ENCODE peak calls at places on chromosome 14, in seven cellular contexts. Q, Z, D, E, N, G and W are unnamed samples.

GRCh38 chr14:77040995-77041744 is 12.7 kb upstream of the IRF2BPL start:
- DNase-seq in Q (no peak), Z (no peak), D (no peak), E (no peak), N (no peak), G (no peak), W (no peak)

GRCh38 chr14:89303452-89304435 is 113.3 kb downstream of the FOXN3 start:
- DNase-seq in Q (no peak), Z (no peak), D (peak), E (peak), N (peak), G (peak), W (peak)

GRCh38 chr14:59482471-59483331 is 1.5 kb downstream of the L3HYPDH start:
- DNase-seq in Q (no peak), Z (no peak), D (peak), E (peak), N (peak), G (no peak), W (no peak)

GRCh38 chr14:28763914-28764848 is 2.4 kb upstream of the FOXG1 start:
- DNase-seq in Q (no peak), Z (no peak), D (no peak), E (no peak), N (no peak), G (no peak), W (no peak)

GRCh38 chr14:75614179-75614578 is 35.8 kb downstream of the FLVCR2 start:
- DNase-seq in Q (no peak), Z (no peak), D (no peak), E (no peak), N (no peak), G (no peak), W (no peak)

GRCh38 chr14:55158412-55158811 is 29.4 kb downstream of the LGALS3 start:
- DNase-seq in Q (no peak), Z (no peak), D (no peak), E (no peak), N (no peak), G (no peak), W (no peak)

GRCh38 chr14:102086346-102086971 is 385 bp downstream of the HSP90AA1 start:
- DNase-seq in Q (no peak), Z (peak), D (peak), E (peak), N (no peak), G (no peak), W (peak)

GRCh38 chr14:90815817-90816662 is at the start of gene TTC7B:
- DNase-seq in Q (peak), Z (peak), D (peak), E (peak), N (no peak), G (no peak), W (peak)

GRCh38 chr14:90574640-90575131 is 177.9 kb downstream of the CALM1 start:
- DNase-seq in Q (no peak), Z (no peak), D (no peak), E (no peak), N (no peak), G (no peak), W (no peak)

GRCh38 chr14:65360144-65360784 is 52.3 kb upstream of the FUT8 start:
- DNase-seq in Q (no peak), Z (no peak), D (no peak), E (no peak), N (no peak), G (no peak), W (no peak)

GRCh38 chr14:88270781-88271180 is 52.3 kb downstream of the KCNK10 start:
- DNase-seq in Q (no peak), Z (no peak), D (no peak), E (no peak), N (no peak), G (no peak), W (no peak)

GRCh38 chr14:49303952-49304516 is 282.1 kb downstream of the RPS29 start:
- DNase-seq in Q (peak), Z (no peak), D (peak), E (peak), N (no peak), G (no peak), W (no peak)

GRCh38 chr14:54503476-54503875 is 6.2 kb upstream of the CGRRF1 start:
- DNase-seq in Q (no peak), Z (no peak), D (peak), E (no peak), N (no peak), G (no peak), W (no peak)